ENCODE peak calls at places on chromosome 3, in nine cellular contexts. O, I, G, V, C, P, F, X and M are unnamed samples.

GRCh38 chr3:82561759-82562158 is 800.3 kb upstream of the GBE1 start:
- DNase-seq in C (no peak), O (no peak), G (no peak), F (no peak), V (no peak), X (no peak), I (no peak), P (no peak), M (no peak)

GRCh38 chr3:154615451-154615850 is 185.5 kb upstream of the GPR149 start:
- DNase-seq in V (no peak), F (no peak), I (no peak), C (no peak), G (no peak), X (peak), O (peak), P (no peak), M (no peak)

GRCh38 chr3:77081240-77081661 is 41.4 kb downstream of the ROBO2 start:
- DNase-seq in P (peak), C (no peak), V (no peak), O (peak), X (peak), G (peak), F (no peak), I (no peak), M (no peak)

GRCh38 chr3:79824166-79824565 is 56.4 kb upstream of the ROBO1 start:
- DNase-seq in G (no peak), P (no peak), X (no peak), V (no peak), F (no peak), C (no peak), O (no peak), I (no peak), M (no peak)

GRCh38 chr3:15983232-15983631 is 185.5 kb upstream of the ANKRD28 start:
- DNase-seq in X (peak), G (peak), P (no peak), C (no peak), I (no peak), F (no peak), V (no peak), O (no peak), M (no peak)

GRCh38 chr3:197171481-197172067 is 126.8 kb downstream of the DLG1 start:
- DNase-seq in F (no peak), C (no peak), X (peak), P (no peak), G (peak), V (no peak), O (no peak), I (no peak), M (no peak)

GRCh38 chr3:14453841-14454630 is 51.6 kb downstream of the SLC6A6 start:
- DNase-seq in C (no peak), P (peak), V (no peak), G (no peak), X (no peak), O (no peak), F (no peak), I (no peak), M (no peak)

GRCh38 chr3:115146032-115146417 is 1.1 kb downstream of the ZBTB20 start:
- DNase-seq in G (peak), F (peak), P (peak), C (peak), X (peak), V (peak), O (peak), I (no peak), M (peak)

GRCh38 chr3:67946446-67946845 is 292.0 kb upstream of the SUCLG2 start:
- DNase-seq in P (no peak), G (peak), X (peak), O (no peak), C (no peak), I (no peak), F (no peak), V (no peak), M (no peak)

GRCh38 chr3:164451083-164451910 is 627.0 kb downstream of the SI start:
- DNase-seq in F (no peak), X (peak), C (no peak), P (no peak), V (no peak), G (no peak), I (peak), O (no peak), M (no peak)

GRCh38 chr3:158770254-158771017 is 31.4 kb upstream of the MFSD1 start:
- DNase-seq in V (no peak), P (no peak), C (no peak), G (peak), O (no peak), F (no peak), X (peak), I (no peak), M (no peak)

GRCh38 chr3:138060792-138061191 is 50.8 kb downstream of the CLDN18 start:
- DNase-seq in F (no peak), G (no peak), V (no peak), I (no peak), C (no peak), X (no peak), P (no peak), O (no peak), M (no peak)

GRCh38 chr3:197224034-197224444 is 74.4 kb downstream of the DLG1 start:
- DNase-seq in C (peak), G (peak), V (no peak), P (peak), X (peak), O (peak), F (no peak), I (no peak), M (peak)

GRCh38 chr3:35782355-35782754 is 143.0 kb downstream of the ARPP21 start:
- DNase-seq in X (no peak), P (no peak), G (no peak), F (no peak), V (no peak), I (no peak), C (no peak), O (no peak), M (no peak)

GRCh38 chr3:188036375-188036985 is 117.5 kb upstream of the LPP start:
- DNase-seq in F (no peak), X (no peak), V (no peak), O (peak), C (no peak), P (no peak), G (no peak), I (no peak), M (no peak)

GRCh38 chr3:161586836-161587235 is 90.2 kb downstream of the OTOL1 start:
- DNase-seq in F (no peak), O (no peak), V (no peak), X (no peak), P (no peak), G (no peak), I (no peak), C (no peak), M (no peak)

GRCh38 chr3:9079674-9080073 is 116.4 kb upstream of the RAD18 start:
- DNase-seq in O (no peak), F (no peak), P (no peak), V (no peak), C (no peak), X (peak), G (no peak), I (no peak), M (no peak)

GRCh38 chr3:172257638-172258400 is 190.4 kb downstream of the GHSR start:
- DNase-seq in G (peak), F (no peak), P (no peak), V (no peak), C (no peak), X (peak), O (no peak), I (no peak), M (no peak)

GRCh38 chr3:70108072-70108471 is 108.5 kb downstream of the SAMMSON start:
- DNase-seq in V (peak), F (no peak), I (peak), P (no peak), G (no peak), C (no peak), O (peak), X (peak), M (peak)

GRCh38 chr3:42191443-42191747 is 74.6 kb downstream of the CCK start:
- DNase-seq in P (no peak), C (no peak), G (no peak), F (no peak), O (no peak), I (no peak), V (no peak), X (no peak), M (no peak)
- TF ChIP-seq CTCF in P (no peak), C (peak), G (no peak), F (no peak), O (no peak), I (no peak), V (peak), X (no peak), M (no peak)

GRCh38 chr3:51955175-51955892 is at the start of gene GPR62:
- DNase-seq in C (no peak), X (no peak), I (no peak), V (no peak), G (no peak), P (no peak), O (no peak), F (no peak), M (no peak)
- TF ChIP-seq CTCF in C (no peak), X (no peak), I (no peak), V (no peak), G (no peak), P (no peak), O (no peak), F (no peak), M (no peak)

GRCh38 chr3:169623971-169624370 is 39.5 kb downstream of the MECOM start:
- DNase-seq in I (no peak), X (no peak), V (no peak), G (no peak), P (no peak), O (no peak), F (no peak), C (no peak), M (no peak)

GRCh38 chr3:169627073-169627472 is 36.4 kb downstream of the MECOM start:
- DNase-seq in F (no peak), O (no peak), V (no peak), G (no peak), X (no peak), C (no peak), I (no peak), P (no peak), M (no peak)

GRCh38 chr3:169627789-169628188 is 35.7 kb downstream of the MECOM start:
- DNase-seq in O (peak), X (no peak), G (no peak), C (no peak), V (no peak), I (no peak), F (no peak), P (no peak), M (no peak)

GRCh38 chr3:169628567-169628966 is 34.9 kb downstream of the MECOM start:
- DNase-seq in O (peak), X (no peak), G (no peak), V (no peak), C (no peak), I (no peak), P (no peak), F (no peak), M (no peak)

DNA sequence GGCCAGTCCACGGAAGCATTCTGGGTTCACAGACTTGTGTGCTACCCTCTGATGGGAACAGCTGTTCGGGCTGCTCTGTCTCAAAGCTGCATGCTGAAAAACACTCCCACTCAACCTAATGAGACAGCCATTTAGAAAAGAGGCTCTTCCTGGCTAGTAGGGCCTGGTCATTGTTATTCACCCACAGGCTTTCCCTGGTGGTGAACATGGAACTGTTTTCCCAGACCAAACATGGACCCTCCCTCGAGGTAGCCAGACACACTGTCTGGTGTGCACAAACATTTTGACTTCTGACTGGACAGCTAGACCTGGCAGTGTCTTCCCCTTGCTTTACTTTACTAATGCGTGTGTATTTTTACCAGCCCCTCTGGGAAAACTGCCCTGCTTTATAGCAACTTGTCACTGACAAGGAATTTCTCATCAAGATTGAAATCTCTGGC is 39.0 kb downstream of the MECOM start:
- DNase-seq in G (no peak), V (no peak), F (no peak), O (no peak), C (no peak), X (no peak), P (peak), I (no peak), M (no peak)
- TF ChIP-seq CTCF in G (no peak), V (no peak), F (no peak), O (no peak), C (no peak), X (no peak), P (no peak), I (no peak), M (no peak)

GRCh38 chr3:181862502-181862901 is 150.8 kb downstream of the SOX2 start:
- DNase-seq in C (no peak), I (no peak), G (no peak), O (no peak), F (no peak), V (no peak), X (no peak), P (no peak), M (no peak)
- TF ChIP-seq CTCF in C (no peak), I (no peak), G (no peak), O (no peak), F (no peak), V (no peak), X (no peak), P (no peak), M (no peak)

GRCh38 chr3:65912647-65913046 is 126.1 kb downstream of the MAGI1 start:
- DNase-seq in I (no peak), P (no peak), V (no peak), G (no peak), O (no peak), C (no peak), X (no peak), F (no peak), M (no peak)

GRCh38 chr3:65908588-65908987 is 130.1 kb downstream of the MAGI1 start:
- DNase-seq in X (no peak), V (no peak), C (no peak), O (no peak), G (no peak), F (no peak), P (peak), I (no peak), M (no peak)

GRCh38 chr3:65915477-65915876 is 123.2 kb downstream of the MAGI1 start:
- DNase-seq in I (no peak), X (no peak), G (no peak), C (no peak), P (no peak), F (no peak), V (no peak), O (no peak), M (no peak)

GRCh38 chr3:65914740-65915366 is 123.9 kb downstream of the MAGI1 start:
- DNase-seq in O (no peak), P (no peak), X (peak), G (no peak), V (no peak), F (no peak), I (no peak), C (no peak), M (no peak)

GRCh38 chr3:65914032-65914739 is 124.5 kb downstream of the MAGI1 start:
- DNase-seq in G (no peak), V (no peak), P (peak), F (no peak), C (no peak), X (peak), O (no peak), I (no peak), M (no peak)
- TF ChIP-seq CTCF in G (peak), V (no peak), P (peak), F (no peak), C (no peak), X (peak), O (peak), I (no peak), M (no peak)

GRCh38 chr3:145188079-145188785 is 972.8 kb downstream of the PLOD2 start:
- DNase-seq in F (no peak), G (no peak), V (no peak), C (no peak), P (peak), X (no peak), O (no peak), I (no peak), M (no peak)

GRCh38 chr3:145191543-145191942 is 969.4 kb downstream of the PLOD2 start:
- DNase-seq in X (no peak), F (no peak), O (peak), G (no peak), I (no peak), P (no peak), C (no peak), V (no peak), M (no peak)

DNA sequence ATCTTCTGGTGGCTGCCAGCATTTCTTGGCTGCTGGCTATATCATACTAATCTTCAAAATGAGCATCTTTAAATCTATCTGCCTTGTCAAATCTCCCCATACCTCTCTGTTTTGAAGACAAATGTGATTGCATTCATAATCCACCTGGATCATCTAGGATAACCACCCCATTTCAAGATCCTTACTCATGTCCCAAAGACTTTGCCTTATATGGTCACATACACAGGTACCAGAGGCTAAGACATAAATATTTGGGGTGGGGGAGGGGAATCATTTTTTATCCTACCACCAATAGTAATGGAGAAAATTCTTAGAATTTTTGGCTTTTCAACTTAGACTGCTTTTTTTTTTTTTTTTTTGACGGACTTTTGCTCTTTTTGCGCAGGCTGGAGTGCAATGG is 970.8 kb downstream of the PLOD2 start:
- DNase-seq in O (no peak), P (no peak), C (no peak), V (no peak), X (no peak), I (no peak), G (no peak), F (no peak), M (no peak)
- TF ChIP-seq CTCF in O (no peak), P (no peak), C (no peak), V (no peak), X (no peak), I (no peak), G (no peak), F (no peak), M (no peak)

GRCh38 chr3:32335365-32336122 is 56.1 kb upstream of the CMTM7 start:
- DNase-seq in I (no peak), O (no peak), V (no peak), P (peak), X (no peak), G (no peak), C (no peak), F (no peak), M (no peak)

GRCh38 chr3:32337501-32337900 is 54.2 kb upstream of the CMTM7 start:
- DNase-seq in G (no peak), P (no peak), O (no peak), X (no peak), V (no peak), I (no peak), C (no peak), F (no peak), M (no peak)

GRCh38 chr3:32336123-32336518 is 55.5 kb upstream of the CMTM7 start:
- DNase-seq in O (no peak), G (no peak), V (no peak), P (peak), I (no peak), F (no peak), C (no peak), X (peak), M (no peak)

GRCh38 chr3:32340039-32340438 is 51.6 kb upstream of the CMTM7 start:
- DNase-seq in F (peak), P (peak), C (peak), I (peak), V (peak), X (peak), O (peak), G (peak), M (peak)

GRCh38 chr3:32340639-32341365 is 50.9 kb upstream of the CMTM7 start:
- DNase-seq in F (no peak), O (no peak), P (no peak), I (no peak), C (peak), X (no peak), G (no peak), V (no peak), M (no peak)
- TF ChIP-seq CTCF in F (no peak), O (no peak), P (no peak), I (no peak), C (no peak), X (peak), G (no peak), V (no peak), M (no peak)

GRCh38 chr3:170054204-170054603 is 16.4 kb downstream of the GPR160 start:
- DNase-seq in C (peak), O (no peak), X (peak), G (no peak), V (no peak), I (no peak), F (no peak), P (no peak), M (no peak)
- TF ChIP-seq CTCF in C (peak), O (peak), X (peak), G (peak), V (no peak), I (no peak), F (peak), P (peak), M (peak)